ENCODE peak calls at places on chromosomes 6 and 20, in four cellular contexts. One of them, this sample, is unnamed.

GRCh38 chr20:3238616-3239025 is 369 bp downstream of the SLC4A11 start:
- DNase-seq in psoas muscle: no peak
- DNase-seq in aorta: peak
- DNase-seq in mesendoderm: no peak
- DNase-seq in this sample: no peak

GRCh38 chr6:125787791-125788190 is 3.0 kb upstream of the NCOA7 start:
- DNase-seq in psoas muscle: no peak
- DNase-seq in aorta: no peak
- DNase-seq in mesendoderm: no peak
- DNase-seq in this sample: no peak

GRCh38 chr6:125255201-125255600 is 46.6 kb downstream of the HDDC2 start:
- DNase-seq in psoas muscle: no peak
- DNase-seq in aorta: no peak
- DNase-seq in mesendoderm: no peak
- DNase-seq in this sample: no peak

GRCh38 chr6:45661667-45662066 is 283.9 kb upstream of the SUPT3H start:
- DNase-seq in psoas muscle: no peak
- DNase-seq in aorta: no peak
- DNase-seq in mesendoderm: no peak
- DNase-seq in this sample: no peak

GRCh38 chr20:1383621-1384404 is 9.0 kb downstream of the FKBP1A start:
- DNase-seq in psoas muscle: no peak
- DNase-seq in aorta: no peak
- DNase-seq in mesendoderm: no peak
- DNase-seq in this sample: no peak

GRCh38 chr20:17806739-17807441 is 107.1 kb downstream of the BANF2 start:
- DNase-seq in psoas muscle: peak
- DNase-seq in aorta: peak
- DNase-seq in mesendoderm: peak
- DNase-seq in this sample: no peak

GRCh38 chr20:10771435-10772140 is 97.8 kb upstream of the JAG1 start:
- DNase-seq in psoas muscle: no peak
- DNase-seq in aorta: no peak
- DNase-seq in mesendoderm: peak
- DNase-seq in this sample: no peak

GRCh38 chr6:140670013-140670412 is 1295.6 kb upstream of the CITED2 start:
- DNase-seq in psoas muscle: no peak
- DNase-seq in aorta: no peak
- DNase-seq in mesendoderm: no peak
- DNase-seq in this sample: no peak

GRCh38 chr6:74466572-74466971 is 739.3 kb downstream of the COL12A1 start:
- DNase-seq in psoas muscle: no peak
- DNase-seq in aorta: no peak
- DNase-seq in mesendoderm: no peak
- DNase-seq in this sample: no peak

GRCh38 chr20:21398109-21398480 is 769 bp upstream of the NKX2-4 start:
- DNase-seq in psoas muscle: no peak
- DNase-seq in aorta: no peak
- DNase-seq in mesendoderm: no peak
- DNase-seq in this sample: no peak

GRCh38 chr6:118800394-118801071 is 93.4 kb upstream of the ASF1A start:
- DNase-seq in psoas muscle: peak
- DNase-seq in aorta: peak
- DNase-seq in mesendoderm: peak
- DNase-seq in this sample: peak

GRCh38 chr6:68238097-68238597 is 396.9 kb upstream of the ADGRB3 start:
- DNase-seq in psoas muscle: no peak
- DNase-seq in aorta: no peak
- DNase-seq in mesendoderm: peak
- DNase-seq in this sample: no peak

GRCh38 chr6:39681566-39682250 is 43.5 kb downstream of the KIF6 start:
- DNase-seq in psoas muscle: no peak
- DNase-seq in aorta: no peak
- DNase-seq in mesendoderm: no peak
- DNase-seq in this sample: no peak

GRCh38 chr6:138017156-138017757 is 90.0 kb downstream of the PERP start:
- DNase-seq in psoas muscle: no peak
- DNase-seq in aorta: no peak
- DNase-seq in mesendoderm: no peak
- DNase-seq in this sample: no peak

GRCh38 chr20:47225458-47225857 is 131.0 kb downstream of the ZMYND8 start:
- DNase-seq in psoas muscle: no peak
- DNase-seq in aorta: no peak
- DNase-seq in mesendoderm: no peak
- DNase-seq in this sample: no peak

GRCh38 chr6:159836294-159837140 is 36.4 kb downstream of the PNLDC1 start:
- DNase-seq in psoas muscle: peak
- DNase-seq in aorta: peak
- DNase-seq in mesendoderm: no peak
- DNase-seq in this sample: peak

GRCh38 chr20:62372042-62372993 is 5.2 kb upstream of the LAMA5 start:
- DNase-seq in psoas muscle: no peak
- DNase-seq in aorta: no peak
- DNase-seq in mesendoderm: no peak
- DNase-seq in this sample: no peak

GRCh38 chr6:30727920-30728605 is 7.9 kb downstream of the TUBB start:
- DNase-seq in psoas muscle: no peak
- DNase-seq in aorta: no peak
- DNase-seq in mesendoderm: peak
- DNase-seq in this sample: no peak

GRCh38 chr20:1906361-1907051 is 11.3 kb downstream of the SIRPA start:
- DNase-seq in psoas muscle: no peak
- DNase-seq in aorta: no peak
- DNase-seq in mesendoderm: no peak
- DNase-seq in this sample: no peak

GRCh38 chr20:40262219-40262618 is 426.8 kb downstream of the MAFB start:
- DNase-seq in psoas muscle: no peak
- DNase-seq in aorta: no peak
- DNase-seq in mesendoderm: no peak
- DNase-seq in this sample: no peak

GRCh38 chr6:123855493-123855892 is 51.8 kb downstream of the NKAIN2 start:
- DNase-seq in psoas muscle: no peak
- DNase-seq in aorta: no peak
- DNase-seq in mesendoderm: no peak
- DNase-seq in this sample: no peak

GRCh38 chr6:166520905-166521834 is 65.3 kb downstream of the RAMACL start:
- DNase-seq in psoas muscle: no peak
- DNase-seq in aorta: no peak
- DNase-seq in mesendoderm: no peak
- DNase-seq in this sample: no peak

GRCh38 chr6:119587537-119587936 is 238.0 kb upstream of the MAN1A1 start:
- DNase-seq in psoas muscle: no peak
- DNase-seq in aorta: no peak
- DNase-seq in mesendoderm: peak
- DNase-seq in this sample: no peak

GRCh38 chr20:9068232-9068781 is 580 bp upstream of the PLCB4 start:
- DNase-seq in psoas muscle: peak
- DNase-seq in aorta: peak
- DNase-seq in mesendoderm: peak
- DNase-seq in this sample: peak

GRCh38 chr20:11387189-11387754 is 530.4 kb upstream of the BTBD3 start:
- DNase-seq in psoas muscle: no peak
- DNase-seq in aorta: no peak
- DNase-seq in mesendoderm: no peak
- DNase-seq in this sample: no peak

GRCh38 chr6:136593748-136594490 is 43.7 kb upstream of the MAP7 start:
- DNase-seq in psoas muscle: no peak
- DNase-seq in aorta: peak
- DNase-seq in mesendoderm: peak
- DNase-seq in this sample: no peak

GRCh38 chr6:130922922-130923321 is 95.7 kb downstream of the SMLR1 start:
- DNase-seq in psoas muscle: no peak
- DNase-seq in aorta: no peak
- DNase-seq in mesendoderm: no peak
- DNase-seq in this sample: no peak

GRCh38 chr6:6525948-6526347 is 62.6 kb upstream of the LY86 start:
- DNase-seq in psoas muscle: no peak
- DNase-seq in aorta: no peak
- DNase-seq in mesendoderm: no peak
- DNase-seq in this sample: no peak

GRCh38 chr6:134047673-134048072 is 4.8 kb downstream of the SLC2A12 start:
- DNase-seq in psoas muscle: peak
- DNase-seq in aorta: peak
- DNase-seq in mesendoderm: no peak
- DNase-seq in this sample: no peak

GRCh38 chr6:31588871-31589650 is 3.0 kb downstream of the LST1 start:
- DNase-seq in psoas muscle: no peak
- DNase-seq in aorta: no peak
- DNase-seq in mesendoderm: no peak
- DNase-seq in this sample: no peak

GRCh38 chr6:35638679-35639078 is 50.0 kb downstream of the FKBP5 start:
- DNase-seq in psoas muscle: no peak
- DNase-seq in aorta: no peak
- DNase-seq in mesendoderm: no peak
- DNase-seq in this sample: no peak

GRCh38 chr20:62889871-62890270 is 28.2 kb upstream of the TCFL5 start:
- DNase-seq in psoas muscle: no peak
- DNase-seq in aorta: no peak
- DNase-seq in mesendoderm: no peak
- DNase-seq in this sample: no peak

GRCh38 chr20:48486065-48486464 is 341.7 kb downstream of the PREX1 start:
- DNase-seq in psoas muscle: no peak
- DNase-seq in aorta: peak
- DNase-seq in mesendoderm: no peak
- DNase-seq in this sample: no peak

GRCh38 chr6:35084041-35084491 is 57.1 kb downstream of the TCP11 start:
- DNase-seq in psoas muscle: no peak
- DNase-seq in aorta: peak
- DNase-seq in mesendoderm: no peak
- DNase-seq in this sample: peak

GRCh38 chr6:15616266-15616665 is 46.6 kb downstream of the DTNBP1 start:
- DNase-seq in psoas muscle: no peak
- DNase-seq in aorta: no peak
- DNase-seq in mesendoderm: peak
- DNase-seq in this sample: no peak

GRCh38 chr6:24283043-24283985 is 74.5 kb downstream of the DCDC2 start:
- DNase-seq in psoas muscle: peak
- DNase-seq in aorta: peak
- DNase-seq in mesendoderm: peak
- DNase-seq in this sample: no peak

GRCh38 chr6:121951918-121952379 is 447.5 kb upstream of the HSF2 start:
- DNase-seq in psoas muscle: no peak
- DNase-seq in aorta: peak
- DNase-seq in mesendoderm: no peak
- DNase-seq in this sample: no peak

GRCh38 chr6:64330694-64331309 is 695.2 kb downstream of the PHF3 start:
- DNase-seq in psoas muscle: peak
- DNase-seq in aorta: peak
- DNase-seq in mesendoderm: peak
- DNase-seq in this sample: no peak

DNA sequence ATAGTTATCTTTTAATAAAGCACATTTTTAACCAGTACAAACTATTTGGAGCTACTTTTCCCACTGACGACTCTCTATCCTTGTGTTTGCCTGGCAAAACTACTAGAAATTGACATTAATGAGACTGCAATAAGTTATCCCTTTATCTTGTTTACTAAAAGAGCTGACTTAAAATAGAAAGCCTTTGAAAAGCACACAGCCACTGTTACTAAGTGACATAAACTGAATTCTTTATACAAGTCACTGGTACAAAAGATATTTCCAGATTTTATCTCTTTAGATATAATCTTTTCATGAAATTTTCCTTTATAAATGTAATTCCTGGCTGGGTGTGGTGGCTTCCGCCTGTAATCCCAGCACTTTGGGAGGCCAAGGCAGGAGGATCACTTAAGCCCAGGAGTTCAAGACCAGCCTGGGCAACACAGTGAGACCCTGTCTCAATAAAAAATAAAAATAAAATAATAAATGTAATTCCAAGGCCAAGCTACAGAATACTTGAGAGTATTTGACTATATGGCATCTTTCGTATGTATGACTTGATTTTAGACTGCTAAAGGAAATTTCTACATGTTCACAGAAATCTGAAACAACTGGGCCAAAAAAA is 9.5 kb downstream of the MBOAT1 start:
- DNase-seq in psoas muscle: no peak
- DNase-seq in aorta: no peak
- DNase-seq in mesendoderm: no peak
- DNase-seq in this sample: no peak
- H3K27ac ChIP-seq in psoas muscle: no peak
- H3K27ac ChIP-seq in aorta: no peak
- H3K27ac ChIP-seq in mesendoderm: no peak
- H3K27ac ChIP-seq in this sample: no peak

GRCh38 chr6:41737591-41738130 is 2.3 kb upstream of the TFEB start:
- DNase-seq in psoas muscle: no peak
- DNase-seq in aorta: peak
- DNase-seq in mesendoderm: no peak
- DNase-seq in this sample: no peak

GRCh38 chr6:41734666-41735426 is 562 bp downstream of the TFEB start:
- DNase-seq in psoas muscle: peak
- DNase-seq in aorta: peak
- DNase-seq in mesendoderm: peak
- DNase-seq in this sample: peak

GRCh38 chr6:41735427-41736206 is at the start of gene TFEB:
- DNase-seq in psoas muscle: peak
- DNase-seq in aorta: peak
- DNase-seq in mesendoderm: peak
- DNase-seq in this sample: peak

GRCh38 chr6:41736800-41737555 is 1.6 kb upstream of the TFEB start:
- DNase-seq in psoas muscle: no peak
- DNase-seq in aorta: peak
- DNase-seq in mesendoderm: no peak
- DNase-seq in this sample: no peak

DNA sequence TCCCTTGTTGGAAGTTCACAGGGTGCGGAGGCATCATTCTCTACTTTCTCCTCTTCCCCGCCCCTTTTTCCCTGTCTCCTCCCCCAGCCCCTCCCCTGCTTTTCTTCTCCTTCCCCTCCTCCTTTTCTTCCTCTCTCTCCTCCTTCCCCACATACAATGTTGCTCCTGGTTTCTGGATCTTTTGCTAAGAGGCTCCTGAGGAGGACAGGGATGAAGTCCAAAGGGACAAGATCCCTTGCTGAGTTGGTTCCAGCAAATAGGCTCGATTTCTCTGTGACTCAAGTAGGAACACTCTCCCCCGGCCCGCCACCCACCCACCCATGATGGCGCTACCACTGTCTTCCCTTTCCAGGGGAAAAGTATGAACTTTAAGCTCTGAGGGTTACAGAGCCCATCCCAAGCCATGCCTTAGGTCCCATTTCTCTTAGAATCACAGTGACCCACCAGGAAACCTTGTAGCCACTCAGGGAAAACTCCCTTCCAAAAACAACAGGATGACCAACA is 851 bp upstream of the TFEB start:
- DNase-seq in psoas muscle: no peak
- DNase-seq in aorta: peak
- DNase-seq in mesendoderm: peak
- DNase-seq in this sample: no peak
- H3K4me3 ChIP-seq in psoas muscle: no peak
- H3K4me3 ChIP-seq in aorta: no peak
- H3K4me3 ChIP-seq in mesendoderm: no peak
- H3K4me3 ChIP-seq in this sample: peak

GRCh38 chr6:38157905-38158304 is 338.4 kb downstream of the ZFAND3 start:
- DNase-seq in psoas muscle: no peak
- DNase-seq in aorta: no peak
- DNase-seq in mesendoderm: no peak
- DNase-seq in this sample: no peak
- H3K27ac ChIP-seq in psoas muscle: no peak
- H3K27ac ChIP-seq in aorta: no peak
- H3K27ac ChIP-seq in mesendoderm: no peak
- H3K27ac ChIP-seq in this sample: no peak

GRCh38 chr20:59948828-59949720 is 8.9 kb downstream of the FAM217B start:
- DNase-seq in psoas muscle: no peak
- DNase-seq in aorta: no peak
- DNase-seq in mesendoderm: peak
- DNase-seq in this sample: no peak
- H3K4me3 ChIP-seq in psoas muscle: no peak
- H3K4me3 ChIP-seq in aorta: no peak
- H3K4me3 ChIP-seq in mesendoderm: no peak
- H3K4me3 ChIP-seq in this sample: no peak